ENCODE peak calls at places on chromosomes 3 and 15, in six cellular contexts. Z, W, D, R, X and Q are unnamed samples.
A peak's percentile ranks its signal among the peaks of the same experiment; 100 is the strongest.

GRCh38 chr3:120555661-120556509 is 40.3 kb upstream of the NDUFB4 start:
- DNase-seq in Z (no peak), W (peak; percentile 60), D (no peak), R (no peak), X (peak; percentile 95), Q (no peak)

GRCh38 chr3:85141-85540 is 111.4 kb upstream of the CHL1 start:
- DNase-seq in Z (no peak), W (no peak), D (no peak), R (no peak), X (no peak), Q (no peak)

GRCh38 chr15:48559270-48559669 is 86.2 kb downstream of the FBN1 start:
- DNase-seq in Z (peak; percentile 38), W (peak; percentile 75), D (no peak), R (no peak), X (no peak), Q (peak; percentile 48)

GRCh38 chr3:156431334-156432121 is 123.4 kb downstream of the SSR3 start:
- DNase-seq in Z (no peak), W (no peak), D (no peak), R (no peak), X (no peak), Q (no peak)

GRCh38 chr3:39809181-39809994 is at the start of gene MYRIP:
- DNase-seq in Z (peak; percentile 89), W (peak; percentile 77), D (no peak), R (no peak), X (peak; percentile 93), Q (peak; percentile 26)

GRCh38 chr15:43317566-43318184 is 12.7 kb downstream of the LCMT2 start:
- DNase-seq in Z (no peak), W (no peak), D (no peak), R (no peak), X (no peak), Q (no peak)

GRCh38 chr15:91929509-91929908 is 76.0 kb downstream of the SLCO3A1 start:
- DNase-seq in Z (no peak), W (no peak), D (no peak), R (no peak), X (no peak), Q (peak; percentile 46)

GRCh38 chr3:12239301-12239700 is 49.6 kb upstream of the PPARG start:
- DNase-seq in Z (no peak), W (peak; percentile 61), D (no peak), R (no peak), X (no peak), Q (peak; percentile 20)

GRCh38 chr3:126116526-126116925 is 32.6 kb upstream of the SLC41A3 start:
- DNase-seq in Z (no peak), W (no peak), D (no peak), R (no peak), X (peak; percentile 37), Q (no peak)

GRCh38 chr15:54082836-54083492 is 104.7 kb downstream of the UNC13C start:
- DNase-seq in Z (peak; percentile 40), W (no peak), D (peak; percentile 3), R (peak; percentile 18), X (no peak), Q (no peak)

GRCh38 chr15:25410649-25411048 is 28.2 kb downstream of the UBE3A start:
- DNase-seq in Z (no peak), W (no peak), D (no peak), R (no peak), X (no peak), Q (no peak)

GRCh38 chr3:120435621-120436020 is 15.2 kb downstream of the FSTL1 start:
- DNase-seq in Z (no peak), W (no peak), D (peak; percentile 65), R (no peak), X (no peak), Q (no peak)

GRCh38 chr3:7188551-7188950 is 327.6 kb downstream of the GRM7 start:
- DNase-seq in Z (no peak), W (no peak), D (no peak), R (no peak), X (no peak), Q (no peak)

GRCh38 chr3:155602307-155602706 is 142.6 kb downstream of the PLCH1 start:
- DNase-seq in Z (no peak), W (no peak), D (no peak), R (no peak), X (no peak), Q (no peak)

GRCh38 chr3:23949784-23950183 is 4.7 kb downstream of the NR1D2 start:
- DNase-seq in Z (no peak), W (peak; percentile 54), D (no peak), R (no peak), X (peak; percentile 52), Q (no peak)

GRCh38 chr15:70140543-70141375 is 43.0 kb upstream of the TLE3 start:
- DNase-seq in Z (peak; percentile 84), W (peak; percentile 60), D (peak; percentile 74), R (no peak), X (no peak), Q (no peak)

GRCh38 chr15:56871867-56872266 is 46.6 kb upstream of the TCF12 start:
- DNase-seq in Z (no peak), W (no peak), D (no peak), R (no peak), X (no peak), Q (no peak)

GRCh38 chr3:66386925-66387650 is 113.7 kb downstream of the LRIG1 start:
- DNase-seq in Z (no peak), W (no peak), D (no peak), R (no peak), X (no peak), Q (no peak)

GRCh38 chr3:37666618-37667017 is 195.1 kb upstream of the CTDSPL start:
- DNase-seq in Z (no peak), W (no peak), D (no peak), R (no peak), X (no peak), Q (no peak)

GRCh38 chr3:37667359-37667758 is 194.3 kb upstream of the CTDSPL start:
- DNase-seq in Z (no peak), W (no peak), D (no peak), R (no peak), X (no peak), Q (no peak)

GRCh38 chr3:37668831-37669610 is 192.7 kb upstream of the CTDSPL start:
- DNase-seq in Z (no peak), W (no peak), D (no peak), R (no peak), X (peak; percentile 94), Q (no peak)

GRCh38 chr3:37671000-37671483 is 190.6 kb upstream of the CTDSPL start:
- DNase-seq in Z (no peak), W (no peak), D (no peak), R (no peak), X (peak; percentile 64), Q (no peak)

DNA sequence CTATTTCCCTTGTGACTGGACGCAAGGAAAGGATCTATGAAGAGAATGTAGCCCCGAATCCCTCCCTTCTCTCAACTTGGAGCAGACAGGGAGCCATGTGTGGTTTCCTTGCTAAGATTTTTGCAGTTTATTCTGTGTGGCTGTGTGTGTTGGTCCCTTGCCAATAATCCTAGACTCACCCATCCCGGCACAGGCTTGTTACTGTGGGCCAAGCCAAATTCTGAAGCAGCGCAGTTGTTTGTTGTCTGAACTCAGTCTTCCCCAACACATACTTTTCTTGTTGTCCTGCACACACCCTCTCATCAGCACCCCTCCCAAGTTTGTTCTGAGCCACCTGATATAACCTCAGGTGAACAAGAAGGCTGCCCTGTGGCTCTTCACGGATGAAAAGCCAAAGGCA is 193.2 kb upstream of the CTDSPL start:
- DNase-seq in Z (no peak), W (peak; percentile 57), D (no peak), R (no peak), X (peak; percentile 67), Q (peak; percentile 44)
- H3K4me1 ChIP-seq in Z (peaks cover 4% of the 10 kb centered on the region), W (peaks cover 12% of the 10 kb centered on the region), D (no peaks in the 10 kb centered on the region), R (no peaks in the 10 kb centered on the region), X (peaks cover 40% of the 10 kb centered on the region), Q (peaks cover 11% of the 10 kb centered on the region)

GRCh38 chr3:50264389-50264963 is 4.5 kb upstream of the SEMA3B start:
- DNase-seq in Z (no peak), W (peak; percentile 94), D (peak; percentile 84), R (no peak), X (no peak), Q (peak; percentile 95)

GRCh38 chr3:50267280-50267913 is 1.6 kb upstream of the SEMA3B start:
- DNase-seq in Z (peak; percentile 57), W (peak; percentile 85), D (no peak), R (no peak), X (peak; percentile 77), Q (peak; percentile 71)

GRCh38 chr3:50266808-50267207 is 2.1 kb upstream of the SEMA3B start:
- DNase-seq in Z (no peak), W (peak; percentile 53), D (no peak), R (no peak), X (no peak), Q (no peak)

GRCh38 chr3:50264964-50265485 is 3.9 kb upstream of the SEMA3B start:
- DNase-seq in Z (peak; percentile 96), W (peak; percentile 68), D (no peak), R (no peak), X (no peak), Q (no peak)

DNA sequence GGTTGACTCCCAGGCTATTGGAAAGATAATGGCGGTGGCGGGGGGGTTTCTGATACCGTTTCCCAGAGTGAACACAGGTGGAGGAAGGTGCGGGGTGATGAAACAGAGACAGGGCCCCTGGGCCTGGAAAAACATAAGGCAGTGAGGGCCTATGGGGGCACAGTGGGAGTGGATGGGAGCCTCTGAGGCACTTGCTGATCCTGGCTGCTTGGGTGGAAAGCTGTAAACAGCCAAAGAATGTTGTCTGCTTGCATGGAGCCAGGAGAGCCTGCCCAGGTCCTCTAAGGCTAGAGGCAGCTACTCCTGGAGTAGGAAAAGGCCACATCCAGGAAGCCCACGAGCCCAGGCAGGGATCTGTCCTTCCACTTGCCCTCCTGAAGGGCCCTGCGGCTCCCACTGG is 3.0 kb upstream of the SEMA3B start:
- DNase-seq in Z (no peak), W (peak; percentile 54), D (no peak), R (no peak), X (no peak), Q (no peak)
- H3K27ac ChIP-seq in Z (no peak overlapping the region), W (peak overlapping the region; percentile 62), D (no peak overlapping the region), R (no peak overlapping the region), X (no peak overlapping the region), Q (peak overlapping the region; percentile 99)

DNA sequence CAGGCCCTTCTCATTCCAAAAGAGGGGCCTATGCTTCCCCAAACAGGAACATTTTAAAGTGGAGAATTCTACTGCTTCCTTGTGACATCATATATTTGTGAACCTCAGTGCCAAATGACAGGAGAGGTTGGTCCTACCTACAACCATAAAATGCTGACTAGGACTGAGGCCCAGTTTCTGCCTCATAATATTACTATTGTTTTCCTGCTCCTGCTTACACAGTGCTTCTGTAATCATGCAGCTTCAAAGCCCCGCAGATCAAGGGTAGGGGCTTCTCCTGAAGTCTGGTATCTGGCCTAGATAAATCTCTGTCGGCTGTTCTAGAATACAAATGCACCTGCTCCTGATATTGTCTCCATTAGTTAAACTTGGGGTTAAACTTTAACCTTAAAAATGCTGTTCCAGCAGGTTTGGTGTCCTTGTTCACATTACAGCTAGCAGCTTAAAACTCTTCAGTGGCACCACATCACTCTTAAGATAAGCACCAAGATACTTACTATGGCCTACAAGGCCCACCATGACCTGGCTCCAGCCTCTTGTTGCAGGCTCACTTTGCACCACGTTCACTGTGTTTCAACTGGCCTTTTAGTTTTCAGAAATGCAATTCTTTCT is 552.4 kb downstream of the TUSC7 start:
- DNase-seq in Z (no peak), W (no peak), D (no peak), R (no peak), X (no peak), Q (no peak)
- TF ChIP-seq CTCF in Z (no peak), W (no peak), D (no peak), R (no peak), X (no peak), Q (no peak)

DNA sequence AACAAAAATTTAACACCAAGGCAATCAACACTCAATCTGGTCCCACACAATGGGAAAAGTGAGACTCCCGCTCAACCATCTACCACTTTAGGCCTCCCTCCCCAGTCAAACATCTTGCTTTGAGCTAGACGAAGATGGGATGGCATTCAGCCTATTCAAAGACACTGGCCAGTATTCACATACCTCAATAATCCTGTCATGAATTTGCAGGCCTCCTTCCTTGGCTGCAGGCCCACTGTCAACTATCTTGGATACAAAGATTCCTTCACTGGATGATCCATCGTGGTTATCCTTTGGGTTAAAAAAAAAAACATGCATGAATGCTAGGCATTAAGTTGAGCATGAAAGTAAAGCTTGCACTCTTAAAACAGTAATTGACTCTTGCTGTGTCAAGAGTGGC is 22.6 kb downstream of the PDZRN3 start:
- DNase-seq in Z (no peak), W (no peak), D (no peak), R (no peak), X (no peak), Q (no peak)
- H3K4me1 ChIP-seq in Z (peaks cover 28% of the 10 kb centered on the region), W (peaks cover 42% of the 10 kb centered on the region), D (no peaks in the 10 kb centered on the region), R (no peaks in the 10 kb centered on the region), X (no peaks in the 10 kb centered on the region), Q (peaks cover 44% of the 10 kb centered on the region)